ENCODE peak calls at places on chromosomes 5 and 9, in six cellular contexts. L is OCI-LY7; G is CD4-positive, alpha-beta T cell; V is cardiac muscle cell; F is BJ; P is foreskin fibroblast. N is an unnamed sample.

GRCh38 chr5:106094836-106095235 is 1575.9 kb downstream of the EFNA5 start:
- DNase-seq in L (no peak), G (no peak), V (no peak), F (no peak), P (no peak), N (no peak)

GRCh38 chr5:177300236-177300880 is 3.2 kb downstream of the RAB24 start:
- DNase-seq in L (peak), G (peak), V (peak), F (no peak), P (peak), N (peak)

GRCh38 chr9:22237497-22238363 is 208.9 kb upstream of the DMRTA1 start:
- DNase-seq in L (no peak), G (no peak), V (peak), F (no peak), P (peak), N (no peak)

GRCh38 chr9:124197177-124198095 is 60.3 kb upstream of the NEK6 start:
- DNase-seq in L (peak), G (no peak), V (no peak), F (no peak), P (no peak), N (no peak)

GRCh38 chr5:95113489-95113888 is 171.4 kb downstream of the MCTP1 start:
- DNase-seq in L (no peak), G (no peak), V (peak), F (peak), P (peak), N (no peak)

GRCh38 chr9:9942764-9943424 is 669.9 kb downstream of the PTPRD start:
- DNase-seq in L (peak), G (peak), V (peak), F (peak), P (peak), N (peak)

GRCh38 chr9:68950689-68951088 is 63.2 kb downstream of the PRKACG start:
- DNase-seq in L (no peak), G (no peak), V (no peak), F (no peak), P (no peak), N (no peak)

GRCh38 chr5:44952376-44952775 is 143.6 kb downstream of the MRPS30 start:
- DNase-seq in L (peak), G (no peak), V (peak), F (no peak), P (peak), N (no peak)

GRCh38 chr5:31049461-31049860 is 144.0 kb upstream of the CDH6 start:
- DNase-seq in L (no peak), G (no peak), V (no peak), F (no peak), P (no peak), N (no peak)

GRCh38 chr9:93644397-93645088 is 68.2 kb downstream of the PHF2 start:
- DNase-seq in L (no peak), G (no peak), V (no peak), F (no peak), P (no peak), N (no peak)

GRCh38 chr5:32004404-32004803 is 169.7 kb downstream of the GOLPH3 start:
- DNase-seq in L (peak), G (no peak), V (no peak), F (no peak), P (no peak), N (no peak)

GRCh38 chr5:128216860-128217531 is 133.4 kb downstream of the SLC12A2 start:
- DNase-seq in L (no peak), G (no peak), V (peak), F (peak), P (peak), N (peak)

GRCh38 chr5:133780619-133781280 is 168.4 kb upstream of the FSTL4 start:
- DNase-seq in L (no peak), G (no peak), V (no peak), F (no peak), P (no peak), N (no peak)

GRCh38 chr5:133778636-133779035 is 166.3 kb upstream of the FSTL4 start:
- DNase-seq in L (no peak), G (no peak), V (no peak), F (no peak), P (no peak), N (no peak)

GRCh38 chr5:133781446-133781845 is 169.1 kb upstream of the FSTL4 start:
- DNase-seq in L (no peak), G (no peak), V (no peak), F (no peak), P (no peak), N (no peak)

GRCh38 chr5:133777951-133778350 is 165.6 kb upstream of the FSTL4 start:
- DNase-seq in L (no peak), G (no peak), V (no peak), F (no peak), P (no peak), N (no peak)

GRCh38 chr5:133779828-133780475 is 167.6 kb upstream of the FSTL4 start:
- DNase-seq in L (no peak), G (no peak), V (no peak), F (no peak), P (no peak), N (no peak)
- TF ChIP-seq CTCF in L (peak), G (no peak), V (no peak), F (no peak), P (no peak), N (no peak)

DNA sequence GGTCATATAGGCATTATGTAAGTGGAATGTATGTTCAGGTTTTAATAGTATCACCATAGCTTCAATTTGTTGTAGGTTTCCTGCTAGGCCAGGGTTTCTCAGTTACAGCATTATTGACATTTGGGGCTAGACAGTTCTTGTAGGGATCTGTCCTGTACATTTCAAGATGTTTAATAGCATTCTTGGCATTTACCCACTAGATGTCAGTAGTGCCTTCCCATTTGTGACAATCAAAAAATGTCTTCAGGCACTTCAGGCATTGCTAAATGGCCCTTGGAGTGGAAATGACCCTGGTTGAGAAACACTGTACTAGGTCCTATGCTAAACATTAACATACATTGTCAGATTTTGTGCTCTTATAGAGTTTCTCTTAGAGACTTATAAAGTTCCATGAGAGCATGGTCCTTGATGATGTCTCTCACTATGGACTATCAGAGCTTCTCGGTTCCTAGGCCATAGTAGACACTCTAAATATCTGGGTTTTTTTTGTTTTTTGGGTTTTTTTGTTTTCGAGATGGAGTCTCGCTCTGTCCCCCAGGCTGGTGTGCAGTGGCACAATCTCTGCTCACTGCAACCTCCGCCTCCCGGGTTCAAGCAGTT is 1.4 kb downstream of the KIF20A start:
- DNase-seq in L (peak), G (no peak), V (peak), F (no peak), P (peak), N (no peak)
- TF ChIP-seq CTCF in L (peak), G (no peak), V (peak), F (peak), P (peak), N (peak)

DNA sequence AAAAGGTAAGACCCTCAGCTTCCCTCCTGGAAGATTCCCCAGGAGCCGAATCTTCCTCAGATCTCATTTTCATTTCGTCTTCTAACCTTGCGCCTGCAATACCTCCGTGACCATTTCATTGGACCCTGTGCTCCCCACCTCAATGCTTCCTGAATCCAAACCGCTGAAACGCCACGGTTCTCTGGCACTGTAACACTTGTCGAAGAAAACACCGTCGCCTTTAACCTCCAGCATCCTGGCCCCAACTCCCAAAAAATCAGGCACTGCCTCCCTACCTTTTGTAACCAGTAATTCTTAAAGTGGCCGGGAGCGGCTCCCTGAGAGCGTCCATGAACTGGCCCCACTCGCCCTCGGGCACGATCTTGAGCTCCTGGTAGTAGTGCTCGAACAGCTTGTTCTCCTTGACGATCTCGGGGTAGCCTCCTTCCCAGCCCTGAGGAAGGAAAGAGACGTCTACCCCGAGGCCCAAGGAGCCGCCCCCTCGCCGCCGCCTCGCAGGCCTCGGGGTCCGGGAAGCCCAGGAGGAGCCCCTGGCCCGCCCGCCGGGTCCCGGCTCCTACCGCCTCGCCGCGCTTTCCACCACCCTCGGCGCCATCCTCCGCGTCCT is 417 bp downstream of the NSUN2 start:
- DNase-seq in L (peak), G (no peak), V (peak), F (no peak), P (peak), N (no peak)
- TF ChIP-seq CTCF in L (peak), G (no peak), V (no peak), F (peak), P (peak), N (no peak)

GRCh38 chr9:74742792-74743389 is 144.8 kb downstream of the TRPM6 start:
- DNase-seq in L (no peak), G (no peak), V (peak), F (no peak), P (peak), N (no peak)
- TF ChIP-seq CTCF in L (peak), G (peak), V (peak), F (peak), P (peak), N (peak)

GRCh38 chr9:20553750-20554149 is 68.5 kb downstream of the MLLT3 start:
- DNase-seq in L (no peak), G (no peak), V (no peak), F (no peak), P (no peak), N (no peak)

GRCh38 chr9:20551835-20552234 is 70.5 kb downstream of the MLLT3 start:
- DNase-seq in L (no peak), G (no peak), V (no peak), F (no peak), P (no peak), N (no peak)

GRCh38 chr9:20550326-20550725 is 72.0 kb downstream of the MLLT3 start:
- DNase-seq in L (no peak), G (no peak), V (no peak), F (no peak), P (no peak), N (no peak)

GRCh38 chr9:20551236-20551635 is 71.1 kb downstream of the MLLT3 start:
- DNase-seq in L (no peak), G (no peak), V (no peak), F (no peak), P (peak), N (no peak)

DNA sequence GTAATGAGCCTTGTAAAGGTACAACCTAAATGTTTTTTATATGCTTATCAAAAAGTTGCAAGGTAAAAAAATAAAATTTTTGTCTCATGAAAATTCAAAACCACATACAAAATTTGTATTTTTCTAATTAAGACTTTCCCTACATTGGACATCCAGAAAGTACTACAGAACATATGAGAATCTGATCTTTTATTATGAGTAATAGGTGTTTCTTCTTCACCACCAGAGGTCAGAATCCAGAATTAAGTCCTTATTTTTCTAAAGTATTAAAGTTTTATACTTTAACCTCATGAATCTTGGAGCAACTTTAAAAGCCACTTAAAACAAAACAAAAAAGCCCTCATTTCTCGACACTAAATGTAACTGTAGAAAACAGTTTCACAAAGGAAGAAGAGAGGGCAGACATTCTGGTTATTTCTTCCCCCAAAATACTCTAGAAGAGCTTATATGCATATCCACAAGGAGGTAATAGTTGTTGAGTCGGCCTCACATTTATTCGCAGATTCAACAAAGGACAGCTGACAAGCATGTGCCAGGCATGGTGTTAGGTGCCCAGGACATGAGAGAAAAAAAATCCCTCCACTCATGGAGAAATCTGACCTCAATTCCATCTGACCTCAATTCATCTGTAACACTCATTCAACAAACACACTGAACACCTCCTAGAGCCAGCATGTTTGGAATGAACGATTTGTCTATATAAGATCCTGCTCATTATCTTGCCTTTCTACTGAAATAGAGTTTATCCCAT is 69.2 kb downstream of the MLLT3 start:
- DNase-seq in L (no peak), G (no peak), V (peak), F (no peak), P (peak), N (no peak)
- TF ChIP-seq CTCF in L (peak), G (peak), V (peak), F (peak), P (peak), N (peak)